ENCODE peak calls at places on chromosomes 11 and 22, in four cellular contexts. R, C, D and Z are unnamed samples.

GRCh38 chr22:39230261-39231196 is 14.3 kb downstream of the PDGFB start:
- DNase-seq in R (no peak), C (no peak), D (no peak), Z (no peak)

GRCh38 chr11:34351687-34352469 is 5.9 kb downstream of the ABTB2 start:
- DNase-seq in R (no peak), C (no peak), D (no peak), Z (no peak)

GRCh38 chr11:30478923-30479322 is 107.2 kb downstream of the MPPED2 start:
- DNase-seq in R (no peak), C (no peak), D (no peak), Z (no peak)

GRCh38 chr11:35144811-35145210 is 5.8 kb downstream of the CD44 start:
- DNase-seq in R (no peak), C (no peak), D (no peak), Z (no peak)

GRCh38 chr11:122984186-122985011 is 2.8 kb upstream of the BSX start:
- DNase-seq in R (peak; percentile 29), C (no peak), D (peak; percentile 27), Z (no peak)

GRCh38 chr11:36048496-36049247 is 104.8 kb downstream of the LDLRAD3 start:
- DNase-seq in R (no peak), C (no peak), D (no peak), Z (no peak)

GRCh38 chr11:8283510-8284272 is 20.0 kb upstream of the LMO1 start:
- DNase-seq in R (peak; percentile 8), C (no peak), D (no peak), Z (peak; percentile 40)

GRCh38 chr11:27910186-27910941 is 197.6 kb downstream of the KIF18A start:
- DNase-seq in R (no peak), C (no peak), D (no peak), Z (no peak)